ENCODE peak calls at places on chromosomes 4 and X, in five cellular contexts. O is osteoblast, B is Karpas-422, V is SK-N-SH, S is GM23338. A is an unnamed sample. For H4K20me1, the result is how much of the 10 kb centered on the place peaks cover.

GRCh38 chr4:44861756-44862155 is 135.4 kb upstream of the GNPDA2 start:
- DNase-seq in O (peak), B (no peak), V (no peak), S (no peak), A (no peak)

GRCh38 chr4:132818091-132818490 is 331.0 kb upstream of the PCDH10 start:
- DNase-seq in V (peak), S (peak), B (peak), O (no peak), A (no peak)

GRCh38 chr4:150004481-150004880 is 73.8 kb upstream of the DCLK2 start:
- DNase-seq in V (no peak), O (no peak), S (no peak), B (no peak), A (no peak)

GRCh38 chr4:175561691-175562090 is 250.4 kb downstream of the GPM6A start:
- DNase-seq in B (no peak), V (no peak), S (no peak), O (no peak), A (no peak)

GRCh38 chrX:20267924-20268701 is 1.4 kb upstream of the RPS6KA3 start:
- DNase-seq in O (peak), V (peak), S (peak), B (no peak), A (no peak)

GRCh38 chrX:112820364-112821308 is 20.0 kb downstream of the AMOT start:
- DNase-seq in B (no peak), V (no peak), S (no peak), O (no peak), A (no peak)

GRCh38 chr4:128286474-128287158 is 997 bp downstream of the PGRMC2 start:
- DNase-seq in B (peak), O (peak), V (peak), S (peak), A (peak)

GRCh38 chrX:116607766-116608165 is 145.0 kb upstream of the CT83 start:
- DNase-seq in V (no peak), O (no peak), B (no peak), S (no peak), A (no peak)

GRCh38 chr4:130573742-130574141 is 1477.8 kb downstream of the C4orf33 start:
- DNase-seq in V (no peak), B (no peak), O (no peak), S (no peak), A (peak)

GRCh38 chrX:69142688-69143239 is 22.5 kb downstream of the PJA1 start:
- DNase-seq in B (no peak), S (peak), V (peak), O (peak), A (no peak)

GRCh38 chrX:69493193-69493592 is 10.9 kb upstream of the NALF2 start:
- DNase-seq in O (peak), B (peak), V (peak), S (peak), A (peak)

GRCh38 chr4:174628206-174628605 is 105.9 kb upstream of the HPGD start:
- DNase-seq in B (no peak), O (no peak), V (no peak), S (no peak), A (no peak)

GRCh38 chr4:10971800-10972398 is 287.3 kb upstream of the CLNK start:
- DNase-seq in V (no peak), S (no peak), O (no peak), B (no peak), A (no peak)

GRCh38 chr4:37847311-37847710 is 20.8 kb downstream of the PGM2 start:
- DNase-seq in B (no peak), V (no peak), S (no peak), O (no peak), A (no peak)

GRCh38 chrX:40845331-40845911 is 110.1 kb upstream of the MED14 start:
- DNase-seq in O (peak), S (peak), B (no peak), V (no peak), A (no peak)

GRCh38 chr4:78484574-78484973 is 67.0 kb upstream of the ANXA3 start:
- DNase-seq in O (no peak), V (no peak), S (no peak), B (no peak), A (no peak)

GRCh38 chrX:103913356-103914020 is 48.9 kb upstream of the TMSB15B start:
- DNase-seq in V (no peak), S (peak), B (no peak), O (peak), A (no peak)

GRCh38 chrX:137166591-137166990 is 132.8 kb upstream of the GPR101 start:
- DNase-seq in S (peak), V (peak), O (no peak), B (no peak), A (peak)

GRCh38 chr4:64747919-64748715 is 338.9 kb upstream of the TECRL start:
- DNase-seq in B (no peak), V (no peak), O (peak), S (no peak), A (no peak)

GRCh38 chr4:8731364-8731763 is 138.8 kb downstream of the CPZ start:
- DNase-seq in V (no peak), B (no peak), O (peak), S (no peak), A (no peak)

GRCh38 chr4:176499518-176499917 is 179.8 kb downstream of the SPCS3 start:
- DNase-seq in O (peak), S (no peak), V (no peak), B (no peak), A (no peak)

GRCh38 chr4:38091636-38092035 is 131.4 kb downstream of the PTTG2 start:
- DNase-seq in O (no peak), S (no peak), V (no peak), B (no peak), A (peak)

GRCh38 chr4:118410143-118410542 is 57.3 kb upstream of the PRSS12 start:
- DNase-seq in S (no peak), V (peak), B (no peak), O (no peak), A (no peak)

GRCh38 chr4:92333056-92333455 is 29.3 kb downstream of the GRID2 start:
- DNase-seq in B (no peak), S (no peak), V (no peak), O (no peak), A (no peak)

GRCh38 chr4:81404294-81404693 is 67.4 kb downstream of the RASGEF1B start:
- DNase-seq in V (no peak), O (no peak), S (peak), B (no peak), A (no peak)

GRCh38 chr4:70706516-70706915 is 15.2 kb upstream of the RUFY3 start:
- DNase-seq in V (no peak), S (no peak), O (no peak), B (no peak), A (no peak)

GRCh38 chr4:28248269-28248668 is 1387.6 kb downstream of the STIM2 start:
- DNase-seq in V (no peak), B (no peak), O (no peak), S (no peak), A (no peak)

GRCh38 chr4:82989567-82990429 is 20.8 kb downstream of the LIN54 start:
- DNase-seq in V (no peak), B (no peak), S (no peak), O (peak), A (peak)

GRCh38 chr4:125780159-125780558 is 465.4 kb downstream of the FAT4 start:
- DNase-seq in O (no peak), V (no peak), S (no peak), B (no peak), A (no peak)

GRCh38 chrX:155326610-155327009 is 7.8 kb downstream of the CLIC2 start:
- DNase-seq in V (no peak), S (no peak), O (no peak), B (no peak), A (no peak)

GRCh38 chr4:4730214-4730613 is 129.3 kb upstream of the MSX1 start:
- DNase-seq in O (no peak), V (no peak), S (no peak), B (no peak), A (no peak)

GRCh38 chr4:7392438-7393374 is 42.0 kb downstream of the PSAPL1 start:
- DNase-seq in B (no peak), V (peak), O (peak), S (peak), A (no peak)

GRCh38 chr4:83828601-83829000 is 292.7 kb downstream of the GPAT3 start:
- DNase-seq in S (no peak), B (no peak), V (no peak), O (no peak), A (no peak)

DNA sequence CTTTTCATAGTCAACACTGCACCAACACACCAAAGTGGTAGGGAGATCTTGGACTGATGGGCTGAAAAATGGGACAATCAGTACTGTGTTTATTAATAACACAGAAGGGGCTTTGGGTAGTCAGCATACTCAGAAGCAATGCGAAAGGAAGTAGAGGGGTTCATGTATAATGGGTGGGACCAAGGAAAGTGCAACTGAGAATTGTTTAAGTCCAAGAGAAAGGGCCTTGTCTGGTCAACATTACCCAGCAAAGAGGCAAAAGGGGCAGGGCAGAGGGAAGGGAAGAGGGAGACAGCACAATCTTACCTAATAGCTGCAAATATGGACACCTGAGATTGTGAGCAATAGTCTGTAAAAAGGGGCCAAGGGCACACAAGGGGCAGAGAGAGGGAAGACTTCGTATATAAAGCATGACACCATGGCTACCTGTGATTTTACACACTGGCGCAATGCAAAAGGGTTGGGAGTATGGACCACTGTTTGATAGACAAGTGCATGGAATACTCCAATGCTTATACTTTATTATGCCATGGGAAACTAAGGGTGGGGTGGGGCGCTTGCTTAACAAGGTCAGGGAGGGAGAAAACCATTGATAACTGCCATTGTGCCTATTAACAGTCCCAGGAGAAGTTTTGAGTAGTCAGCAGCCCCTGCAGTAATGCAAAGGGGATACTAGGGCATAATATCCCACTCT is 279.7 kb downstream of the CHIC1 start:
- DNase-seq in O (no peak), S (no peak), V (no peak), B (no peak), A (no peak)
- H4K20me1 ChIP-seq in O (half or more), S (under half), V (half or more), B (half or more), A (half or more)

DNA sequence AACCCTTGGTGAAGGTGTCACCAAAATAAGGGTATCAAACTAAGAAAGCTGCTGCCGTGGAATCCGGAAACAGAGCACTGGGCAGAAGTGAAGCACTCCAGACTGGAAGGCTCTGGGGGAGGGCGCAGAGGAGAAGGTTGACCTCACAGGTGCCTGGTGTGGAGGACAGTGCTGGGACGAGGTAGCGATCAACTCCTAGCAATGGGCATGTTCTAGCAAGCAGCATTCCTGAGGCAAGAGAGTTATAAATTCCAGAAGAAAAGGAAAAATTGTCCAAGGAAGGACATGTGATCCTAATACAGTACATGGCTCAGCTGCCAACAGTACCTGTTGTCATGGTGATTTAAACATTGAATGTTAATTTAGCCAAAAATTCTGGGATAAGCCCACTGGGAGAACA is 8.2 kb downstream of the ARHGAP4 start:
- DNase-seq in S (no peak), V (no peak), B (no peak), O (peak), A (no peak)
- H4K20me1 ChIP-seq in S (under half), V (under half), B (under half), O (under half), A (under half)

GRCh38 chr4:19038231-19038630 is 1016.7 kb upstream of the LCORL start:
- DNase-seq in V (no peak), O (no peak), B (no peak), S (no peak), A (no peak)

GRCh38 chr4:19039816-19040215 is 1018.3 kb upstream of the LCORL start:
- DNase-seq in O (no peak), V (no peak), S (no peak), B (no peak), A (no peak)

GRCh38 chr4:19030048-19030447 is 1008.5 kb upstream of the LCORL start:
- DNase-seq in V (no peak), B (no peak), O (no peak), S (peak), A (no peak)

GRCh38 chr4:19030536-19030935 is 1009.0 kb upstream of the LCORL start:
- DNase-seq in B (no peak), V (no peak), O (no peak), S (no peak), A (no peak)

DNA sequence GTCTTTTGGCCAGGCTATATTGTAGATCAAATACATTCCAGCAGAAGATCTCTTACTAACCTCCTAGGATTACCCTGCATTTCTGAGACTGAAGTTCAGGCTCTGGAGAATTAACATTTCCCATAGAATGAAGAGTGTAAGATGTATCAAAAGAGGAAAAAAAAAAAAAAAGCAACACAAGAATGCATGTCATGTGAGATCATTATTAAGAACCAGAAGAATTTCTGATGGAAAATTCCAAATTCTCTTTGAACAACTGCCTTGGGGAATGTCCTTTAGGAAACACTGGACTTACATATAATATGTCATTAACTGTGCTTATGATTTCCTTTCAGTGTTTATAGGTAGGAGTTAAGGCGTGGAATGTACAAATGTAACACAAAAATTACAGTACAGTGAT is 1012.5 kb upstream of the LCORL start:
- DNase-seq in O (no peak), V (no peak), B (no peak), S (no peak), A (no peak)
- H4K20me1 ChIP-seq in O (under half), V (under half), B (under half), S (under half), A (under half)

GRCh38 chr4:86306816-86307215 is 53.0 kb downstream of the MAPK10 start:
- DNase-seq in O (peak), V (no peak), B (peak), S (no peak), A (no peak)
- H4K20me1 ChIP-seq in O (under half), V (under half), B (under half), S (under half), A (under half)

A was measured in MM.1S.